ENCODE peak calls at places on chromosomes 3 and 15, in nine cellular contexts. Y is naive thymus-derived CD4-positive, alpha-beta T cell; J is mesothelial cell of epicardium; K is CD8-positive, alpha-beta memory T cell; B is T1000; N is amniotic stem cell; W is brain microvascular endothelial cell; O is AG20443; F is effector CD4-positive, alpha-beta T cell. S is an unnamed sample.

GRCh38 chr15:99692825-99693224 is 40.4 kb downstream of the LYSMD4 start:
- DNase-seq in W (no peak), J (no peak), Y (no peak), O (no peak), K (no peak), F (no peak), B (no peak), N (no peak), S (no peak)

GRCh38 chr15:98938804-98939203 is 68.8 kb downstream of the PGPEP1L start:
- DNase-seq in W (no peak), J (no peak), F (no peak), O (no peak), K (no peak), Y (no peak), B (no peak), N (no peak), S (no peak)

GRCh38 chr15:45225506-45226273 is 26.3 kb upstream of the SLC28A2 start:
- DNase-seq in N (no peak), O (no peak), Y (no peak), K (no peak), J (no peak), W (no peak), B (no peak), F (no peak), S (no peak)

GRCh38 chr3:33578325-33579180 is 138.3 kb upstream of the UBP1 start:
- DNase-seq in F (no peak), N (peak; percentile 46), K (no peak), W (peak; percentile 3), B (peak; percentile 18), O (peak; percentile 14), J (no peak), Y (no peak), S (no peak)

GRCh38 chr3:183213941-183214612 is 39.0 kb upstream of the B3GNT5 start:
- DNase-seq in N (no peak), K (no peak), B (no peak), Y (no peak), J (no peak), W (no peak), O (no peak), F (no peak), S (no peak)

GRCh38 chr3:72924055-72924454 is 36.2 kb downstream of the GXYLT2 start:
- DNase-seq in B (no peak), O (no peak), F (no peak), K (no peak), N (no peak), W (no peak), Y (no peak), J (no peak), S (no peak)

GRCh38 chr15:66253643-66254363 is at the start of gene MEGF11:
- DNase-seq in K (peak; percentile 2), O (peak; percentile 67), F (no peak), B (peak; percentile 37), N (no peak), W (no peak), J (no peak), Y (no peak), S (no peak)

GRCh38 chr3:74302959-74303358 is 311.5 kb downstream of the CNTN3 start:
- DNase-seq in N (no peak), J (no peak), Y (no peak), F (no peak), B (no peak), K (no peak), O (no peak), W (no peak), S (no peak)

GRCh38 chr3:40725026-40725425 is 200.3 kb downstream of the ZNF621 start:
- DNase-seq in F (no peak), W (no peak), J (no peak), Y (no peak), K (no peak), O (no peak), B (no peak), N (no peak), S (no peak)

GRCh38 chr15:46685681-46686080 is 1031.6 kb upstream of the SEMA6D start:
- DNase-seq in W (no peak), K (no peak), B (no peak), F (no peak), N (no peak), O (no peak), J (no peak), Y (no peak), S (no peak)

GRCh38 chr3:171851685-171852084 is 8.5 kb downstream of the TMEM212 start:
- DNase-seq in F (no peak), B (no peak), O (no peak), N (no peak), W (no peak), J (no peak), Y (no peak), K (no peak), S (no peak)

GRCh38 chr3:104206925-104207324 is 1159.8 kb upstream of the ALCAM start:
- DNase-seq in W (no peak), B (no peak), K (no peak), J (no peak), F (no peak), O (no peak), N (no peak), Y (no peak), S (no peak)

GRCh38 chr3:162628531-162628930 is 1131.9 kb downstream of the OTOL1 start:
- DNase-seq in N (no peak), K (no peak), Y (no peak), J (no peak), F (no peak), B (no peak), O (no peak), W (no peak), S (no peak)

GRCh38 chr15:72888211-72888610 is 104.7 kb upstream of the ADPGK start:
- DNase-seq in W (no peak), J (no peak), F (no peak), K (no peak), B (no peak), O (no peak), Y (no peak), N (no peak), S (no peak)

GRCh38 chr3:60603860-60604259 is 647.4 kb downstream of the FHIT start:
- DNase-seq in N (no peak), J (no peak), K (no peak), F (no peak), Y (no peak), B (no peak), O (no peak), W (no peak), S (no peak)

GRCh38 chr3:42778644-42779043 is 5.6 kb upstream of the CCDC13 start:
- DNase-seq in W (no peak), N (no peak), O (no peak), J (no peak), Y (no peak), K (no peak), F (no peak), B (no peak), S (no peak)

GRCh38 chr3:133404925-133405324 is 5.1 kb downstream of the BFSP2 start:
- DNase-seq in Y (no peak), B (no peak), K (no peak), F (no peak), O (no peak), W (no peak), N (no peak), J (no peak), S (no peak)

GRCh38 chr15:86317379-86317745 is 237.7 kb downstream of the AGBL1 start:
- DNase-seq in K (no peak), O (no peak), N (no peak), W (no peak), J (no peak), Y (no peak), F (no peak), B (no peak), S (no peak)

GRCh38 chr3:143090966-143091365 is 28.6 kb upstream of the CHST2 start:
- DNase-seq in F (no peak), K (no peak), Y (no peak), B (no peak), O (no peak), N (no peak), J (no peak), W (no peak), S (no peak)

GRCh38 chr15:67784057-67784781 is 41.1 kb upstream of the SKOR1 start:
- DNase-seq in J (no peak), B (no peak), W (no peak), O (no peak), Y (no peak), F (no peak), N (no peak), K (no peak), S (peak; percentile 7)

GRCh38 chr15:51307811-51308210 is 30.6 kb downstream of the CYP19A1 start:
- DNase-seq in B (no peak), K (no peak), W (no peak), F (no peak), O (no peak), N (no peak), Y (no peak), J (no peak), S (no peak)

GRCh38 chr15:49313650-49314049 is 109.4 kb upstream of the FGF7 start:
- DNase-seq in Y (no peak), O (peak; percentile 68), K (no peak), F (no peak), N (peak; percentile 10), J (no peak), B (no peak), W (peak; percentile 70), S (no peak)

GRCh38 chr15:33846862-33847261 is 121.4 kb upstream of the CHRM5 start:
- DNase-seq in B (no peak), J (no peak), F (no peak), O (no peak), W (no peak), Y (no peak), K (no peak), N (no peak), S (no peak)

GRCh38 chr3:9196009-9196408 is 53.4 kb downstream of the SRGAP3 start:
- DNase-seq in J (no peak), Y (no peak), N (no peak), B (no peak), O (no peak), F (no peak), W (no peak), K (no peak), S (no peak)

GRCh38 chr3:140467916-140468315 is 209.9 kb upstream of the TRIM42 start:
- DNase-seq in K (no peak), W (no peak), J (no peak), N (no peak), B (no peak), Y (no peak), F (no peak), O (no peak), S (no peak)